ENCODE peak calls at places on chromosomes 11 and 22, in seven cellular contexts. J is HCT116, H is K562, D is GM12878, Z is HepG2, M is H1, S is SK-N-SH. O is an unnamed sample.

GRCh38 chr22:49632199-49633009 is 195.3 kb downstream of the BRD1 start:
- DNase-seq in J (peak; percentile 7), H (no peak), D (no peak), Z (peak; percentile 27), M (peak; percentile 39), S (peak; percentile 91), O (peak; percentile 61)

GRCh38 chr22:19631899-19632670 is 82.2 kb upstream of the SEPTIN5 start:
- DNase-seq in J (peak; percentile 55), H (peak; percentile 95), D (no peak), Z (peak; percentile 32), M (no peak), S (peak; percentile 82), O (peak; percentile 48)

GRCh38 chr22:48301421-48301820 is 1526.3 kb downstream of the BRD1 start:
- DNase-seq in J (no peak), H (no peak), D (no peak), Z (no peak), M (no peak), S (peak; percentile 6), O (no peak)

GRCh38 chr11:69520186-69520585 is 38.7 kb downstream of the LINC01488 start:
- DNase-seq in J (no peak), H (no peak), D (no peak), Z (no peak), M (no peak), S (no peak), O (no peak)

GRCh38 chr22:33717694-33718396 is 202.4 kb downstream of the LARGE1 start:
- DNase-seq in J (no peak), H (no peak), D (no peak), Z (no peak), M (no peak), S (no peak), O (no peak)

GRCh38 chr22:31866918-31867317 is 77.4 kb upstream of the YWHAH start:
- DNase-seq in J (no peak), H (no peak), D (no peak), Z (no peak), M (no peak), S (no peak), O (no peak)

GRCh38 chr11:111886844-111887243 is 7.5 kb downstream of the CFAP68 start:
- DNase-seq in J (no peak), H (no peak), D (no peak), Z (no peak), M (no peak), S (no peak), O (no peak)

GRCh38 chr11:63639195-63639832 is 25.1 kb upstream of the PLAAT3 start:
- DNase-seq in J (no peak), H (no peak), D (no peak), Z (no peak), M (no peak), S (no peak), O (no peak)

GRCh38 chr11:120425527-120425926 is 86.0 kb upstream of the GRIK4 start:
- DNase-seq in J (no peak), H (no peak), D (no peak), Z (no peak), M (no peak), S (no peak), O (no peak)

GRCh38 chr22:25081409-25081824 is 118.2 kb upstream of the CRYBB3 start:
- DNase-seq in J (peak; percentile 15), H (peak; percentile 50), D (no peak), Z (peak; percentile 56), M (no peak), S (peak; percentile 58), O (peak; percentile 26)

GRCh38 chr11:94305146-94305545 is 766 bp downstream of the IZUMO1R start:
- DNase-seq in J (no peak), H (no peak), D (no peak), Z (no peak), M (no peak), S (no peak), O (no peak)

GRCh38 chr11:128522943-128523518 is 64.3 kb downstream of the ETS1 start:
- DNase-seq in J (no peak), H (no peak), D (no peak), Z (no peak), M (no peak), S (no peak), O (no peak)

GRCh38 chr11:22343411-22344032 is 5.3 kb downstream of the SLC17A6 start:
- DNase-seq in J (no peak), H (no peak), D (no peak), Z (no peak), M (no peak), S (no peak), O (no peak)

GRCh38 chr22:37735054-37735453 is 38.2 kb downstream of the TRIOBP start:
- DNase-seq in J (no peak), H (peak; percentile 78), D (no peak), Z (peak; percentile 72), M (no peak), S (peak; percentile 91), O (peak; percentile 50)

DNA sequence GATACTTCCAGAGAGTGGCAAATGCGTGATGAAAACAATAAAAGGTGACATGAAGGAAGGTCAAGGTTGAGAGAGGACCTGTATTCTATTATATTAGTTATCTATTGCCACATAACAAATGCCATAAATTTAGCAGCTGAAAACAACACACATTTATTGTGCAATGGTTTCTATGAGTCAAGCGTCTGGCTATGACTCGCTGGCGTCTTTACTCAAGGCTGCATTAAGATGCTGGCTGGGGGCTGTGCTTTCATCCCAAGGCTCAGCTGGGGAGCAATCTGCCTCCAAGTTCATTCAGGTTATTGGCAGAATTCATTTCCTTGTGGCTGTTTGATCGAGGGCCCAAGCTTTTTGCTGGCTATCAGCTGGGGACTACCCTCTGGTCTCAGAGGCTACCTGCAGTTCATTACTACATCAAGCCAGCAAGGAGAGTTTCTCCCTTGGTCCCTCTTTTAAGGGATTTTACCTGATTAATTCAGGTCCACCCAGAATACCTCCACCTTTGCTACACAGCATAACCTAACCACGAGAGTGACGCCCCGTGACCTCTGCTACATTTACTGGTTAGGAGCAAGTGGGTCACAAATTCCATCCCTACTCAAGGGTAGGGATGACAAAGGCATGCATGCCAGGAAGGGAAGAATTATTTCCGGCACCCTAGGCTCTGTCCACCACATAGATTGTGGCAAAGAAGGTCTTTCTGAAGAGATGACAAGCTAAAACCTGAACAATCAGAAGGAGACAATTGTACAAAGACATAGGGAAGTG is 549.1 kb downstream of the MN1 start:
- DNase-seq in J (no peak), H (no peak), D (no peak), Z (no peak), M (no peak), S (no peak), O (no peak)
- TF ChIP-seq JUND in J (no peak), H (no peak), D (no peak), Z (no peak), M (no peak), S (no peak), O (no peak)

GRCh38 chr22:20785415-20785814 is 11.5 kb downstream of the SERPIND1 start:
- DNase-seq in J (no peak), H (no peak), D (no peak), Z (no peak), M (no peak), S (no peak), O (no peak)

GRCh38 chr22:20782601-20783299 is 8.8 kb downstream of the SERPIND1 start:
- DNase-seq in J (no peak), H (no peak), D (no peak), Z (no peak), M (no peak), S (no peak), O (no peak)

GRCh38 chr22:20786048-20786447 is 12.1 kb downstream of the SERPIND1 start:
- DNase-seq in J (no peak), H (no peak), D (no peak), Z (no peak), M (no peak), S (no peak), O (no peak)

GRCh38 chr22:20783300-20783673 is 9.4 kb downstream of the SERPIND1 start:
- DNase-seq in J (no peak), H (no peak), D (no peak), Z (no peak), M (no peak), S (no peak), O (no peak)

DNA sequence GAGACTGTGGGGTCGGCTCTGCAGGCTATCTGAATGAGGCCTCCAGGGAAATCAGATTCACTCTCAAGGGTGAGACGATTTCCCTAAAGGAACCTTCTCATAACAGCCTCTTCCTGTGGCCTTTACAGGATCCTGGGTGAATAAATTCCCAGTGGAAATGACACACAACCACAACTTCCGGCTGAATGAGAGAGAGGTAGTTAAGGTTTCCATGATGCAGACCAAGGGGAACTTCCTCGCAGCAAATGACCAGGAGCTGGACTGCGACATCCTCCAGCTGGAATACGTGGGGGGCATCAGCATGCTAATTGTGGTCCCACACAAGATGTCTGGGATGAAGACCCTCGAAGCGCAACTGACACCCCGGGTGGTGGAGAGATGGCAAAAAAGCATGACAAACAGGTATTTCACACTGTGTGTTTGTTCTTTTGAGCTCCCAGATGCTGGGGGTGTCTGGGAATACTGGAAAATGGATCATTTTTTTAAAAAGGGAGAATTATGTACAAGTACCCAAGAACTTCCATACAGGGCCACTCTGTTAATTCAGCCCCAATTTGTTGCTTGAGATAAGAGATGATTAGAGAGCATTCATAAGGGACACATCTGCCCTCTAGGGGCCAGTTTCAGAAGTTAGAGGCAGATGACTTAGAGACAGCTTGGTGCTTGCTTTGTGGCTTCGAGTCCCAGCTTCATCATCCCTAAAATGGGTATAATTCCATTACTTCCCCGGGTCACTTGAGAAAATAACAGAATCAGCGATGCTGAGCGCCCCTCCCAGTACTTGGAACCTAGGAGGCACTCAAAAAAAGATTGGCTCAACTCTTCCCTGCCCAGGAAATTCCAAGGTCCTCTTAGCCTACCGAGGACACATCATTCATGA is 10.2 kb downstream of the SERPIND1 start:
- DNase-seq in J (peak; percentile 34), H (peak; percentile 93), D (peak; percentile 28), Z (peak; percentile 70), M (no peak), S (peak; percentile 59), O (no peak)
- TF ChIP-seq JUND in J (no peak), H (no peak), D (no peak), Z (no peak), M (no peak), S (no peak), O (no peak)

GRCh38 chr11:81303265-81303664 is 1430.4 kb downstream of the FAM181B start:
- DNase-seq in J (no peak), H (no peak), D (no peak), Z (no peak), M (no peak), S (no peak), O (no peak)

GRCh38 chr11:81301426-81301825 is 1432.2 kb downstream of the FAM181B start:
- DNase-seq in J (no peak), H (no peak), D (no peak), Z (no peak), M (no peak), S (no peak), O (no peak)
- TF ChIP-seq JUND in J (no peak), H (no peak), D (no peak), Z (no peak), M (no peak), S (no peak), O (no peak)

GRCh38 chr22:42719133-42719532 is 1.5 kb downstream of the A4GALT start:
- DNase-seq in J (no peak), H (no peak), D (no peak), Z (no peak), M (no peak), S (no peak), O (peak; percentile 48)

GRCh38 chr22:42716649-42717127 is 4.0 kb downstream of the A4GALT start:
- DNase-seq in J (no peak), H (no peak), D (peak; percentile 68), Z (no peak), M (no peak), S (no peak), O (no peak)

GRCh38 chr22:42716221-42716620 is 4.4 kb downstream of the A4GALT start:
- DNase-seq in J (no peak), H (no peak), D (peak; percentile 87), Z (no peak), M (no peak), S (no peak), O (no peak)

GRCh38 chr22:42719656-42720262 is 911 bp downstream of the A4GALT start:
- DNase-seq in J (no peak), H (no peak), D (no peak), Z (no peak), M (no peak), S (no peak), O (no peak)

GRCh38 chr22:42717197-42717967 is 3.3 kb downstream of the A4GALT start:
- DNase-seq in J (no peak), H (no peak), D (no peak), Z (no peak), M (peak; percentile 36), S (no peak), O (peak; percentile 51)
- TF ChIP-seq JUND in J (no peak), H (no peak), D (no peak), Z (no peak), M (no peak), S (no peak), O (no peak)

O was measured in T47D.